ENCODE peak calls at places on chromosomes 16 and 17, in eight cellular contexts. One of them, this sample, is unnamed. For H3K4me1, the result is how much of the 10 kb centered on the place peaks cover.

GRCh38 chr16:67917140-67917851 is 14.4 kb downstream of the CTRL start:
- DNase-seq in effector memory CD4-positive, alpha-beta T cell: no peak
- DNase-seq in tibial artery: no peak
- DNase-seq in HepG2: no peak
- DNase-seq in colonic mucosa: no peak
- DNase-seq in neural progenitor cell: no peak
- DNase-seq in H9: no peak
- DNase-seq in SK-N-SH: no peak
- DNase-seq in this sample: no peak

GRCh38 chr16:31354394-31355291 is at the start of gene ITGAX:
- DNase-seq in effector memory CD4-positive, alpha-beta T cell: no peak
- DNase-seq in tibial artery: peak
- DNase-seq in HepG2: no peak
- DNase-seq in colonic mucosa: peak
- DNase-seq in neural progenitor cell: no peak
- DNase-seq in H9: peak
- DNase-seq in SK-N-SH: peak
- DNase-seq in this sample: no peak

GRCh38 chr17:78140169-78141051 is 5.8 kb upstream of the C17orf99 start:
- DNase-seq in effector memory CD4-positive, alpha-beta T cell: peak
- DNase-seq in tibial artery: peak
- DNase-seq in HepG2: peak
- DNase-seq in colonic mucosa: peak
- DNase-seq in neural progenitor cell: peak
- DNase-seq in H9: peak
- DNase-seq in SK-N-SH: peak
- DNase-seq in this sample: peak

GRCh38 chr17:16936536-16937310 is 35.2 kb downstream of the TNFRSF13B start:
- DNase-seq in effector memory CD4-positive, alpha-beta T cell: no peak
- DNase-seq in tibial artery: no peak
- DNase-seq in HepG2: no peak
- DNase-seq in colonic mucosa: no peak
- DNase-seq in neural progenitor cell: no peak
- DNase-seq in H9: no peak
- DNase-seq in SK-N-SH: no peak
- DNase-seq in this sample: no peak

GRCh38 chr17:69500911-69501429 is 86.5 kb downstream of the MAP2K6 start:
- DNase-seq in effector memory CD4-positive, alpha-beta T cell: no peak
- DNase-seq in tibial artery: no peak
- DNase-seq in HepG2: no peak
- DNase-seq in colonic mucosa: peak
- DNase-seq in neural progenitor cell: no peak
- DNase-seq in H9: no peak
- DNase-seq in SK-N-SH: no peak
- DNase-seq in this sample: no peak

GRCh38 chr17:37082985-37083384 is 134.2 kb downstream of the AATF start:
- DNase-seq in effector memory CD4-positive, alpha-beta T cell: no peak
- DNase-seq in tibial artery: no peak
- DNase-seq in HepG2: no peak
- DNase-seq in colonic mucosa: no peak
- DNase-seq in neural progenitor cell: no peak
- DNase-seq in H9: no peak
- DNase-seq in SK-N-SH: no peak
- DNase-seq in this sample: no peak

GRCh38 chr17:81416612-81417011 is 21.4 kb downstream of the BAHCC1 start:
- DNase-seq in effector memory CD4-positive, alpha-beta T cell: no peak
- DNase-seq in tibial artery: no peak
- DNase-seq in HepG2: no peak
- DNase-seq in colonic mucosa: peak
- DNase-seq in neural progenitor cell: no peak
- DNase-seq in H9: no peak
- DNase-seq in SK-N-SH: no peak
- DNase-seq in this sample: no peak

GRCh38 chr16:12166271-12166670 is 189.7 kb downstream of the SNX29 start:
- DNase-seq in effector memory CD4-positive, alpha-beta T cell: no peak
- DNase-seq in tibial artery: no peak
- DNase-seq in HepG2: no peak
- DNase-seq in colonic mucosa: no peak
- DNase-seq in neural progenitor cell: peak
- DNase-seq in H9: no peak
- DNase-seq in SK-N-SH: no peak
- DNase-seq in this sample: no peak

GRCh38 chr17:75557075-75557851 is 30.3 kb upstream of the MYO15B start:
- DNase-seq in effector memory CD4-positive, alpha-beta T cell: no peak
- DNase-seq in tibial artery: no peak
- DNase-seq in HepG2: peak
- DNase-seq in colonic mucosa: peak
- DNase-seq in neural progenitor cell: no peak
- DNase-seq in H9: no peak
- DNase-seq in SK-N-SH: peak
- DNase-seq in this sample: peak

GRCh38 chr17:31919802-31920525 is 16.8 kb upstream of the SUZ12 start:
- DNase-seq in effector memory CD4-positive, alpha-beta T cell: no peak
- DNase-seq in tibial artery: no peak
- DNase-seq in HepG2: peak
- DNase-seq in colonic mucosa: no peak
- DNase-seq in neural progenitor cell: no peak
- DNase-seq in H9: no peak
- DNase-seq in SK-N-SH: no peak
- DNase-seq in this sample: no peak

GRCh38 chr16:27235055-27235937 is 32.0 kb downstream of the KDM8 start:
- DNase-seq in effector memory CD4-positive, alpha-beta T cell: peak
- DNase-seq in tibial artery: peak
- DNase-seq in HepG2: peak
- DNase-seq in colonic mucosa: peak
- DNase-seq in neural progenitor cell: peak
- DNase-seq in H9: peak
- DNase-seq in SK-N-SH: peak
- DNase-seq in this sample: peak

GRCh38 chr16:27235938-27236245 is 32.6 kb downstream of the KDM8 start:
- DNase-seq in effector memory CD4-positive, alpha-beta T cell: no peak
- DNase-seq in tibial artery: no peak
- DNase-seq in HepG2: no peak
- DNase-seq in colonic mucosa: no peak
- DNase-seq in neural progenitor cell: no peak
- DNase-seq in H9: no peak
- DNase-seq in SK-N-SH: no peak
- DNase-seq in this sample: no peak

GRCh38 chr16:27238016-27238587 is 30.5 kb downstream of the NSMCE1 start:
- DNase-seq in effector memory CD4-positive, alpha-beta T cell: peak
- DNase-seq in tibial artery: peak
- DNase-seq in HepG2: no peak
- DNase-seq in colonic mucosa: peak
- DNase-seq in neural progenitor cell: no peak
- DNase-seq in H9: no peak
- DNase-seq in SK-N-SH: no peak
- DNase-seq in this sample: no peak

GRCh38 chr16:27237229-27238015 is 31.1 kb downstream of the NSMCE1 start:
- DNase-seq in effector memory CD4-positive, alpha-beta T cell: peak
- DNase-seq in tibial artery: no peak
- DNase-seq in HepG2: no peak
- DNase-seq in colonic mucosa: no peak
- DNase-seq in neural progenitor cell: peak
- DNase-seq in H9: no peak
- DNase-seq in SK-N-SH: peak
- DNase-seq in this sample: no peak

DNA sequence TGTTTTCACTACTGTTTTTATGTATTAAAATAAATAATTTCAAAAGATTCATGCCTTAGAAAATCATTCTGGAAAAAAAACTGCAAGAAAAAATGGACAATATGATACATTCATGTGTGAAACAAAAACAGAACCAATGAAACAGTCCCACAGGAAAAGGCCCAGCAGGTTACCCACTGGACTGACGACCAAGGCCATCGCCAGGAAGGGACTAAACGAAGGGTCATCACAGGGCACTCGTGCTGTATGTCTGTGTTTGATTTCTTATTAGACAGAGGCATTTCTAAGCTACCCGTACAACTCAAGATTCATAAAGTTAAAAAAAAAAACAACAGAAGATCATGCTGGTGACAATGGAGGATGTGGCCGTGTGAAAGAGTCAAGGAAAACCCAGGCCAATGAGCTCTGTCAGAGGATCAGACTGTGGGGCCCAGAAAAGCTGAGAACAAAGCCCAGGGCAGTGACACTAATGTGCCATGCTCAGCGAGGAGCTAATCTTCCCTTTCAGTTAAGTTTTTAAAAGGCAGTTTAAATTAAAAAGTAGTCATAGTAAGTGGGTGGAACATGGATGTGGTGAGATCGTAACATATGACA is 31.8 kb downstream of the NSMCE1 start:
- DNase-seq in effector memory CD4-positive, alpha-beta T cell: no peak
- DNase-seq in tibial artery: no peak
- DNase-seq in HepG2: no peak
- DNase-seq in colonic mucosa: no peak
- DNase-seq in neural progenitor cell: peak
- DNase-seq in H9: no peak
- DNase-seq in SK-N-SH: no peak
- DNase-seq in this sample: no peak
- H3K4me1 ChIP-seq in effector memory CD4-positive, alpha-beta T cell: half or more
- H3K4me1 ChIP-seq in tibial artery: under half
- H3K4me1 ChIP-seq in HepG2: under half
- H3K4me1 ChIP-seq in colonic mucosa: under half
- H3K4me1 ChIP-seq in neural progenitor cell: under half
- H3K4me1 ChIP-seq in H9: under half
- H3K4me1 ChIP-seq in SK-N-SH: under half
- H3K4me1 ChIP-seq in this sample: under half

GRCh38 chr17:57868775-57869598 is 19.1 kb upstream of the MRPS23 start:
- DNase-seq in effector memory CD4-positive, alpha-beta T cell: no peak
- DNase-seq in tibial artery: no peak
- DNase-seq in HepG2: no peak
- DNase-seq in colonic mucosa: no peak
- DNase-seq in neural progenitor cell: no peak
- DNase-seq in H9: peak
- DNase-seq in SK-N-SH: no peak
- DNase-seq in this sample: no peak

GRCh38 chr17:57869599-57870282 is 19.9 kb upstream of the MRPS23 start:
- DNase-seq in effector memory CD4-positive, alpha-beta T cell: no peak
- DNase-seq in tibial artery: no peak
- DNase-seq in HepG2: no peak
- DNase-seq in colonic mucosa: no peak
- DNase-seq in neural progenitor cell: no peak
- DNase-seq in H9: peak
- DNase-seq in SK-N-SH: no peak
- DNase-seq in this sample: no peak

GRCh38 chr17:57871155-57871554 is 21.3 kb upstream of the MRPS23 start:
- DNase-seq in effector memory CD4-positive, alpha-beta T cell: no peak
- DNase-seq in tibial artery: no peak
- DNase-seq in HepG2: no peak
- DNase-seq in colonic mucosa: no peak
- DNase-seq in neural progenitor cell: no peak
- DNase-seq in H9: no peak
- DNase-seq in SK-N-SH: no peak
- DNase-seq in this sample: no peak

GRCh38 chr17:57871863-57872262 is 22.0 kb upstream of the MRPS23 start:
- DNase-seq in effector memory CD4-positive, alpha-beta T cell: no peak
- DNase-seq in tibial artery: no peak
- DNase-seq in HepG2: no peak
- DNase-seq in colonic mucosa: no peak
- DNase-seq in neural progenitor cell: no peak
- DNase-seq in H9: no peak
- DNase-seq in SK-N-SH: no peak
- DNase-seq in this sample: no peak

DNA sequence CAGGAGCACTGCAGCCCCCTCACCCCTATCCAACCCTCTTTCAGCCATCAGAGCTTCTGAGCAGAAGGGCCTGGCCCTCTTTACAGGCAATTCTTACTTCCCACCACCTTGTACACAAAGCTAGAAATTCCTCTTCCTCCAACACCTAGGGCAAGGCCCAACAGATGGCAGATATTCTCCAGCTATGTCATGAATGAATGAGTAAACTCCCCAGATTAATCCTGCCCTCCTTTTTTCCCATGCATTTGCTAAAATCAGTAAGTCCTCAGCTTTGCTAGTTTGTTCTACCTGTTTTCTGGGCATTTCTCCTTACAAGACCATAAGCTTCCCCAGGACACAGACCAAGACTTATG is 20.4 kb upstream of the MRPS23 start:
- DNase-seq in effector memory CD4-positive, alpha-beta T cell: no peak
- DNase-seq in tibial artery: no peak
- DNase-seq in HepG2: no peak
- DNase-seq in colonic mucosa: no peak
- DNase-seq in neural progenitor cell: no peak
- DNase-seq in H9: no peak
- DNase-seq in SK-N-SH: no peak
- DNase-seq in this sample: no peak
- H3K4me1 ChIP-seq in effector memory CD4-positive, alpha-beta T cell: under half
- H3K4me1 ChIP-seq in tibial artery: half or more
- H3K4me1 ChIP-seq in HepG2: half or more
- H3K4me1 ChIP-seq in colonic mucosa: under half
- H3K4me1 ChIP-seq in neural progenitor cell: under half
- H3K4me1 ChIP-seq in H9: under half
- H3K4me1 ChIP-seq in SK-N-SH: half or more
- H3K4me1 ChIP-seq in this sample: under half

DNA sequence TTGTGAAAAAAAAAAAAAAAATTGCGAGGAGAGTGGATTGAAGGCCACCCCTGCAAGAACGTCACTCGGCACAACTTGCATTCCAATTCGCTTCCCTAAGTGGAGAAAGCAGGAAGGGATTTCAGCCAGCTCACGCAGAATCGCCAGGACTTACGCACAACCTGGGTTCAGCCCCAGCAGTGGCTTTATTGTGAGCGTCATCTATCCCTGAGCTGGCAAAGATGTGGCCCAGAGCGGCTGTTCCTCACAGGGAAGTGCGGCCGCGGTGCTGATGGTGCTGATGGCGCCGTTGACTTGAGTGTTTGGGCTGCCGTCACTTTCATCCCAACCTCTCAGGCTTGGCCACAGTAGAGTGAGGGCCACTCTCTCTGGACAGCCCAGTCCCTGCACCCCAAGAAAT is 197.6 kb downstream of the NTN1 start:
- DNase-seq in effector memory CD4-positive, alpha-beta T cell: no peak
- DNase-seq in tibial artery: no peak
- DNase-seq in HepG2: no peak
- DNase-seq in colonic mucosa: no peak
- DNase-seq in neural progenitor cell: no peak
- DNase-seq in H9: no peak
- DNase-seq in SK-N-SH: no peak
- DNase-seq in this sample: no peak
- H3K4me1 ChIP-seq in effector memory CD4-positive, alpha-beta T cell: under half
- H3K4me1 ChIP-seq in tibial artery: under half
- H3K4me1 ChIP-seq in HepG2: under half
- H3K4me1 ChIP-seq in colonic mucosa: under half
- H3K4me1 ChIP-seq in neural progenitor cell: under half
- H3K4me1 ChIP-seq in H9: under half
- H3K4me1 ChIP-seq in SK-N-SH: under half
- H3K4me1 ChIP-seq in this sample: under half

DNA sequence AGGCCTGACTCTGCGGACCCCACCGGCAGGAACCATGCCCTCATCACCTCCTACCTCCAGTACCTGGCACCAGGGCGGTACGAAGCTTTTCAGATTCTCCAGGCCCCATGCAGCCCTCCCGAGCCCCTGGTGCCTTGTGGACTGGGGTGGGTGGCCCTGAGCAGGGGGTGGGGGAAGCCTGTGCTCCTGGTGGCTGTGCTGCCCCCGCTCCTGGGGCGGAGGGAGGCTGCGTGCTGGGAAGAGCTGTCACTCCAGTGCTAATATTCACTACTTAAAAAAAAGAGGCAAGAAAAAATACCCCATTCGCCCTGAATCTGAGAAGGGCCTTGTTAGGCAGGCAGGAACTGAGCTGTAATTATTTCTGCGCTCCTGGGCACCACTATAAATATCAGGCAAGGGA is 111.8 kb downstream of the ENGASE start:
- DNase-seq in effector memory CD4-positive, alpha-beta T cell: no peak
- DNase-seq in tibial artery: no peak
- DNase-seq in HepG2: no peak
- DNase-seq in colonic mucosa: no peak
- DNase-seq in neural progenitor cell: no peak
- DNase-seq in H9: no peak
- DNase-seq in SK-N-SH: no peak
- DNase-seq in this sample: no peak
- H3K4me1 ChIP-seq in effector memory CD4-positive, alpha-beta T cell: under half
- H3K4me1 ChIP-seq in tibial artery: under half
- H3K4me1 ChIP-seq in HepG2: under half
- H3K4me1 ChIP-seq in colonic mucosa: under half
- H3K4me1 ChIP-seq in neural progenitor cell: under half
- H3K4me1 ChIP-seq in H9: under half
- H3K4me1 ChIP-seq in SK-N-SH: under half
- H3K4me1 ChIP-seq in this sample: under half

This sample was measured in Caco-2.